ENCODE peak calls at places on chromosomes 7 and 10, in four cellular contexts. M is transverse colon, U is tibial nerve, E is uterus. H is an unnamed sample.

GRCh38 chr7:5457245-5457735 is 33.7 kb upstream of the TNRC18 start:
- DNase-seq in M (no peak), U (no peak), E (no peak), H (no peak)

GRCh38 chr10:5557799-5558771 is 33.3 kb downstream of the CALML3 start:
- DNase-seq in M (no peak), U (peak; percentile 8), E (peak; percentile 16), H (no peak)

GRCh38 chr10:77555591-77556212 is 81.9 kb downstream of the KCNMA1 start:
- DNase-seq in M (no peak), U (no peak), E (no peak), H (no peak)

GRCh38 chr10:91635401-91636400 is 2.8 kb upstream of the PPP1R3C start:
- DNase-seq in M (peak; percentile 65), U (peak; percentile 30), E (peak; percentile 87), H (peak; percentile 75)

GRCh38 chr7:15801565-15801964 is 115.1 kb upstream of the MEOX2 start:
- DNase-seq in M (no peak), U (peak; percentile 19), E (no peak), H (no peak)

GRCh38 chr7:54397836-54398612 is 144.2 kb upstream of the VSTM2A start:
- DNase-seq in M (no peak), U (no peak), E (no peak), H (no peak)

GRCh38 chr7:23963461-23963860 is 253.4 kb downstream of the STK31 start:
- DNase-seq in M (no peak), U (no peak), E (no peak), H (no peak)

GRCh38 chr10:34954142-34954541 is 136.0 kb downstream of the CUL2 start:
- DNase-seq in M (peak; percentile 89), U (no peak), E (no peak), H (peak; percentile 95)

GRCh38 chr7:66047426-66047825 is 28.2 kb upstream of the ASL start:
- DNase-seq in M (no peak), U (no peak), E (no peak), H (no peak)

GRCh38 chr10:92914478-92915066 is 66.3 kb downstream of the EXOC6 start:
- DNase-seq in M (peak; percentile 50), U (no peak), E (peak; percentile 20), H (peak; percentile 14)

GRCh38 chr10:96133135-96133534 is 3.0 kb downstream of the ZNF518A start:
- DNase-seq in M (no peak), U (no peak), E (no peak), H (no peak)

DNA sequence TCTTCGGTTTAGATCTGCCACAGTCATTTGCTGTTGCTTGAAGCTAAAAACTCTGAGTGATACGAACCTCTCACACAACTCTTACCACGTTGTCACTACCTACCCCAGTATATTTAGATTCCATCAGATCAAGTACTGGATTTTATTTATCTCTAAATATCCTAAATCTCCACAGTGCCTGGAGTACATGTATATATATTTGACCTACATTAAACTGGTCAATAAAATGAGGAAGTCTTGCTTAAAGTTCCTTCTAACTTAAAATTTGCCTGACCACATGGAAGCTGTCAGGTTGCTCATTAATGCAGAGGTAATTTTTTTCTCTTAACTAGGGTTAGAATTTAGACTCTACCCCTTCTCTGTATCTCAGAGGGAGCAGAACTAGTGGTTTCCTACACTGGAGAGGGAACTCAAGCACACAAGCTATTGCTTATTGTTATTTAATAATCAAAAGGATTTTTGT is 3.1 kb upstream of the MACC1 start:
- DNase-seq in M (no peak), U (no peak), E (no peak), H (no peak)
- TF ChIP-seq POLR2A in M (no peak), U (no peak), E (no peak), H (no peak)

GRCh38 chr10:28374036-28374435 is 71.2 kb upstream of the MPP7 start:
- DNase-seq in M (no peak), U (no peak), E (no peak), H (no peak)
- H3K27ac ChIP-seq in M (no peak overlapping the region), U (no peak overlapping the region), E (no peak overlapping the region), H (no peak overlapping the region)

GRCh38 chr7:130918129-130919052 is 184.4 kb upstream of the KLF14 start:
- DNase-seq in M (no peak), U (no peak), E (no peak), H (no peak)

GRCh38 chr7:130920122-130920521 is 186.1 kb upstream of the KLF14 start:
- DNase-seq in M (no peak), U (no peak), E (no peak), H (no peak)

GRCh38 chr7:130921391-130922180 is 187.6 kb upstream of the KLF14 start:
- DNase-seq in M (peak; percentile 61), U (peak; percentile 47), E (no peak), H (peak; percentile 80)

GRCh38 chr7:130917669-130918128 is 183.7 kb upstream of the KLF14 start:
- DNase-seq in M (no peak), U (no peak), E (no peak), H (no peak)

GRCh38 chr7:130919316-130920103 is 185.5 kb upstream of the KLF14 start:
- DNase-seq in M (no peak), U (no peak), E (no peak), H (no peak)
- H3K4me1 ChIP-seq in M (peaks cover 81% of the 10 kb centered on the region), U (peaks cover 76% of the 10 kb centered on the region), E (peaks cover 6% of the 10 kb centered on the region), H (peaks cover 38% of the 10 kb centered on the region)

GRCh38 chr7:25861704-25862253 is 290.2 kb upstream of the NFE2L3 start:
- DNase-seq in M (no peak), U (no peak), E (no peak), H (no peak)
- TF ChIP-seq POLR2A in M (no peak), U (no peak), E (no peak), H (no peak)

GRCh38 chr7:135756191-135756590 is 7.6 kb upstream of the FAM180A start:
- DNase-seq in M (no peak), U (no peak), E (no peak), H (no peak)

GRCh38 chr7:135755351-135755753 is 6.7 kb upstream of the FAM180A start:
- DNase-seq in M (no peak), U (no peak), E (peak; percentile 69), H (no peak)

GRCh38 chr7:135759537-135759936 is 10.9 kb upstream of the FAM180A start:
- DNase-seq in M (no peak), U (no peak), E (no peak), H (no peak)

GRCh38 chr7:135758531-135758932 is 9.9 kb upstream of the FAM180A start:
- DNase-seq in M (no peak), U (peak; percentile 33), E (no peak), H (no peak)

DNA sequence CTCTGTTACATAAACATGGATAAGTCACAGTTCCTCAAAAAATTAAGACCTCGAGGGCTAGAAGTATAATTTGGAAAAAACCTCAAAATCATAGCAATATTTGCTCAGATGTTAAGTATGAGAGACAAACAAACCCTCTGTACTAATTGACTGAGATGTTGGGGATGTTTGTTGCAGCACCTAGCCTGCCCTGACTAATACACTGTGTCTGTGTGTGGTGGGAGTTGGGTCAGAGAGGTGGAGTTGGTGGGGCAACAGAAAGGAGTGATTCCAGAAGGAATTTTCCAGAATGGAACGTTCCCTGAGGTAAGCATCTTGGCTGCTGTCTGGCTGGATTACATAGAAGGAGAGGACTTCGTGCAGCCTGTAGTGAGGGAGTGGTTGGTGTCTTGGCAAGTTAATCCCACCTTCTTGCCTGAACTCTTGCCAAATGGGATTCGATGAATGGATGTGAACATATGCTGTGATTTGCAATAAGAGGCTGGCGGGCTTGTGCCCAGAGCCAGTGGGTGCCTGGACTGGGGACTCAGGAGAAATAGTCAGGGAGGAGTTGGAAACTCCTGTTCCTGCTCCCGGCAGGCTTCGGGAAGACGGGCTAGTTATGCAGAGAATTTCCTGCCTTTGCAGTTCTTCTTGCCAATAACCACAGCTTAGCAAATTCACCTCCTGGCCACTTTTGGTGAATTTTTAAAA is 9.3 kb upstream of the FAM180A start:
- DNase-seq in M (no peak), U (no peak), E (peak; percentile 43), H (no peak)
- H3K27ac ChIP-seq in M (peak overlapping the region; percentile 28), U (no peak overlapping the region), E (peak overlapping the region; percentile 67), H (peak overlapping the region; percentile 50)

GRCh38 chr10:78718032-78718572 is 350.7 kb upstream of the ZMIZ1 start:
- DNase-seq in M (no peak), U (no peak), E (no peak), H (no peak)
- H3K4me1 ChIP-seq in M (no peaks in the 10 kb centered on the region), U (no peaks in the 10 kb centered on the region), E (no peaks in the 10 kb centered on the region), H (no peaks in the 10 kb centered on the region)

GRCh38 chr7:74197449-74198108 is 12.2 kb upstream of the LAT2 start:
- DNase-seq in M (no peak), U (no peak), E (no peak), H (no peak)
- TF ChIP-seq POLR2A in M (no peak), U (no peak), E (no peak), H (no peak)

GRCh38 chr10:47402681-47403301 is 18.7 kb upstream of the ZNF488 start:
- DNase-seq in M (peak; percentile 26), U (peak; percentile 30), E (peak; percentile 50), H (no peak)
- H3K27ac ChIP-seq in M (no peak overlapping the region), U (no peak overlapping the region), E (no peak overlapping the region), H (no peak overlapping the region)

GRCh38 chr7:156618078-156618790 is 22.3 kb upstream of the RNF32 start:
- DNase-seq in M (no peak), U (no peak), E (no peak), H (no peak)
- H3K4me1 ChIP-seq in M (no peaks in the 10 kb centered on the region), U (no peaks in the 10 kb centered on the region), E (no peaks in the 10 kb centered on the region), H (peaks cover 6% of the 10 kb centered on the region)

GRCh38 chr10:114027041-114027394 is 16.6 kb upstream of the ADRB1 start:
- DNase-seq in M (no peak), U (no peak), E (no peak), H (no peak)

GRCh38 chr10:114025610-114026130 is 18.0 kb upstream of the ADRB1 start:
- DNase-seq in M (no peak), U (no peak), E (no peak), H (no peak)

GRCh38 chr10:114023198-114023597 is 20.5 kb upstream of the ADRB1 start:
- DNase-seq in M (no peak), U (no peak), E (no peak), H (no peak)

GRCh38 chr10:114026189-114027040 is 17.3 kb upstream of the ADRB1 start:
- DNase-seq in M (no peak), U (no peak), E (no peak), H (no peak)

DNA sequence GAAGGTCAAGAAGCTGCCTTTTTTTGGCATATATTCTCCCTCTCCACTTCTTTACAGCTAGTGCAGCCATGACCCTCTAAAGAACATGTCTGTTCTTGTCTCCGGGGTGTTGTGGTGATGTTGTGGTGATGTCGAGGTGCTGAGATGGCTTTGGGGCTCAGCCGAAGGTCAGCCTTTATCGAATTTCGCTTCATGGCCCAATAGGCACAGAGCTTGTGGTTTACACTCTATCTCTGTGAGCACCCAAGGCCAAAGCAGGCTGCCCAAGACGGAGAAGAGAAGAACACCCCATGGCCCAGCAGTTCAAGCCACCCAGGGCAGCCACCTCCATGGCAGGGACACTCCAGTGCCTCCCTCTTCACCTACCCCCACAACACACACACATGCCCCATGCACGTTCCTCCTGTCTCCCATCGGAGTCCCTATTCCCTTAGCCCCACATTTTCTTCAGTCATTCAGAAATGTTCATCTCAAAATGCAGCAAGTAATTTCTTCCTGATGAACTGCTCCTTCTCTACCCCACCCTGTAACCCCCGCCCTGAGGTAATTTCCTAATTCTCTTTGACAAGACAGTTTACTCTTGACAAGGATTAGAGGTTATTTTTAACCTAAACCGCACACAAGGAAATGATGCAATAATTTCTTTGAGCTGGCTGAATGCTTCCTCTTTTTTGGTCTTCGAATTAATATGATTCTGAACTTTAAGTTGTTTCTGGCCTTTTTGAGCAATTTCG is 18.6 kb upstream of the ADRB1 start:
- DNase-seq in M (no peak), U (no peak), E (no peak), H (no peak)
- TF ChIP-seq POLR2A in M (no peak), U (no peak), E (no peak), H (no peak)

H was measured in prostate gland.